ENCODE peak calls at places on chromosome 18, in four cellular contexts. One of them, this sample, is unnamed.

GRCh38 chr18:8937112-8937641 is 165.3 kb upstream of the NDUFV2 start:
- DNase-seq in HepG2: no peak
- DNase-seq in GM12878: no peak
- DNase-seq in H1: no peak
- DNase-seq in this sample: no peak

GRCh38 chr18:61893304-61893970 is 630 bp upstream of the RNF152 start:
- DNase-seq in HepG2: no peak
- DNase-seq in GM12878: no peak
- DNase-seq in H1: peak; percentile 77
- DNase-seq in this sample: no peak

GRCh38 chr18:45106331-45106774 is 425.7 kb downstream of the SETBP1 start:
- DNase-seq in HepG2: no peak
- DNase-seq in GM12878: peak; percentile 87
- DNase-seq in H1: no peak
- DNase-seq in this sample: no peak

GRCh38 chr18:33833847-33834246 is 255.8 kb downstream of the ASXL3 start:
- DNase-seq in HepG2: no peak
- DNase-seq in GM12878: no peak
- DNase-seq in H1: no peak
- DNase-seq in this sample: no peak

GRCh38 chr18:60601249-60601648 is 228.7 kb upstream of the MC4R start:
- DNase-seq in HepG2: no peak
- DNase-seq in GM12878: no peak
- DNase-seq in H1: no peak
- DNase-seq in this sample: no peak

GRCh38 chr18:61957801-61958516 is 65.2 kb upstream of the RNF152 start:
- DNase-seq in HepG2: no peak
- DNase-seq in GM12878: no peak
- DNase-seq in H1: no peak
- DNase-seq in this sample: no peak

GRCh38 chr18:36095936-36096519 is 28.7 kb upstream of the RPRD1A start:
- DNase-seq in HepG2: peak; percentile 53
- DNase-seq in GM12878: no peak
- DNase-seq in H1: no peak
- DNase-seq in this sample: peak; percentile 20

GRCh38 chr18:72128649-72129048 is 415.5 kb downstream of the CBLN2 start:
- DNase-seq in HepG2: no peak
- DNase-seq in GM12878: no peak
- DNase-seq in H1: no peak
- DNase-seq in this sample: no peak

GRCh38 chr18:49631146-49631866 is 69.4 kb downstream of the LIPG start:
- DNase-seq in HepG2: no peak
- DNase-seq in GM12878: no peak
- DNase-seq in H1: no peak
- DNase-seq in this sample: no peak

GRCh38 chr18:12944724-12945123 is 3.1 kb upstream of the SEH1L start:
- DNase-seq in HepG2: no peak
- DNase-seq in GM12878: no peak
- DNase-seq in H1: no peak
- DNase-seq in this sample: no peak

GRCh38 chr18:10705291-10705690 is 179.5 kb downstream of the NAPG start:
- DNase-seq in HepG2: no peak
- DNase-seq in GM12878: no peak
- DNase-seq in H1: no peak
- DNase-seq in this sample: no peak

GRCh38 chr18:10783941-10784340 is 258.1 kb downstream of the NAPG start:
- DNase-seq in HepG2: no peak
- DNase-seq in GM12878: no peak
- DNase-seq in H1: no peak
- DNase-seq in this sample: no peak

GRCh38 chr18:70380915-70381896 is 92.4 kb downstream of the SOCS6 start:
- DNase-seq in HepG2: peak; percentile 98
- DNase-seq in GM12878: no peak
- DNase-seq in H1: no peak
- DNase-seq in this sample: no peak

GRCh38 chr18:37318360-37319037 is 247.1 kb downstream of the CELF4 start:
- DNase-seq in HepG2: no peak
- DNase-seq in GM12878: no peak
- DNase-seq in H1: no peak
- DNase-seq in this sample: no peak

GRCh38 chr18:57575542-57575941 is 11.0 kb downstream of the FECH start:
- DNase-seq in HepG2: no peak
- DNase-seq in GM12878: no peak
- DNase-seq in H1: no peak
- DNase-seq in this sample: no peak

GRCh38 chr18:23591011-23591410 is 4.7 kb upstream of the NPC1 start:
- DNase-seq in HepG2: no peak
- DNase-seq in GM12878: no peak
- DNase-seq in H1: no peak
- DNase-seq in this sample: no peak

GRCh38 chr18:38458673-38459072 is 893.1 kb upstream of the CELF4 start:
- DNase-seq in HepG2: no peak
- DNase-seq in GM12878: no peak
- DNase-seq in H1: no peak
- DNase-seq in this sample: no peak

GRCh38 chr18:23077493-23078256 is 57.6 kb upstream of the CABLES1 start:
- DNase-seq in HepG2: peak; percentile 75
- DNase-seq in GM12878: no peak
- DNase-seq in H1: no peak
- DNase-seq in this sample: no peak

GRCh38 chr18:35289293-35290069 is 548 bp downstream of the ZSCAN30 start:
- DNase-seq in HepG2: peak; percentile 4
- DNase-seq in GM12878: no peak
- DNase-seq in H1: peak; percentile 50
- DNase-seq in this sample: no peak

GRCh38 chr18:10559566-10560456 is 34.0 kb downstream of the NAPG start:
- DNase-seq in HepG2: no peak
- DNase-seq in GM12878: peak; percentile 25
- DNase-seq in H1: no peak
- DNase-seq in this sample: no peak

GRCh38 chr18:76558881-76559667 is 64.0 kb upstream of the ZNF516 start:
- DNase-seq in HepG2: no peak
- DNase-seq in GM12878: no peak
- DNase-seq in H1: no peak
- DNase-seq in this sample: no peak

GRCh38 chr18:48943736-48944527 is 6.8 kb downstream of the SMAD7 start:
- DNase-seq in HepG2: no peak
- DNase-seq in GM12878: no peak
- DNase-seq in H1: no peak
- DNase-seq in this sample: no peak

GRCh38 chr18:61955644-61956043 is 62.8 kb upstream of the RNF152 start:
- DNase-seq in HepG2: no peak
- DNase-seq in GM12878: peak; percentile 37
- DNase-seq in H1: no peak
- DNase-seq in this sample: no peak

GRCh38 chr18:47793609-47794008 is 136.8 kb downstream of the SMAD2 start:
- DNase-seq in HepG2: no peak
- DNase-seq in GM12878: no peak
- DNase-seq in H1: no peak
- DNase-seq in this sample: no peak

GRCh38 chr18:77208969-77209368 is 40.7 kb upstream of the GALR1 start:
- DNase-seq in HepG2: no peak
- DNase-seq in GM12878: peak; percentile 34
- DNase-seq in H1: no peak
- DNase-seq in this sample: no peak

GRCh38 chr18:9647496-9648323 is 33.4 kb upstream of the PPP4R1 start:
- DNase-seq in HepG2: peak; percentile 54
- DNase-seq in GM12878: peak; percentile 21
- DNase-seq in H1: no peak
- DNase-seq in this sample: no peak

GRCh38 chr18:48290162-48290926 is 118.8 kb downstream of the ZBTB7C start:
- DNase-seq in HepG2: no peak
- DNase-seq in GM12878: no peak
- DNase-seq in H1: peak; percentile 45
- DNase-seq in this sample: no peak

GRCh38 chr18:44816449-44816848 is 135.8 kb downstream of the SETBP1 start:
- DNase-seq in HepG2: no peak
- DNase-seq in GM12878: no peak
- DNase-seq in H1: no peak
- DNase-seq in this sample: no peak

GRCh38 chr18:23964282-23965238 is 50.0 kb upstream of the TTC39C start:
- DNase-seq in HepG2: no peak
- DNase-seq in GM12878: no peak
- DNase-seq in H1: peak; percentile 45
- DNase-seq in this sample: no peak

GRCh38 chr18:22912835-22913234 is 20.3 kb upstream of the RBBP8 start:
- DNase-seq in HepG2: no peak
- DNase-seq in GM12878: no peak
- DNase-seq in H1: no peak
- DNase-seq in this sample: no peak

GRCh38 chr18:415627-416612 is 84.6 kb downstream of the COLEC12 start:
- DNase-seq in HepG2: no peak
- DNase-seq in GM12878: no peak
- DNase-seq in H1: no peak
- DNase-seq in this sample: no peak

GRCh38 chr18:36298113-36298701 is 694 bp downstream of the FHOD3 start:
- DNase-seq in HepG2: no peak
- DNase-seq in GM12878: no peak
- DNase-seq in H1: peak; percentile 77
- DNase-seq in this sample: no peak

GRCh38 chr18:46920067-46920466 is 2.7 kb downstream of the KATNAL2 start:
- DNase-seq in HepG2: no peak
- DNase-seq in GM12878: no peak
- DNase-seq in H1: no peak
- DNase-seq in this sample: no peak

GRCh38 chr18:29078272-29078671 is 901.3 kb upstream of the CDH2 start:
- DNase-seq in HepG2: no peak
- DNase-seq in GM12878: no peak
- DNase-seq in H1: no peak
- DNase-seq in this sample: no peak

GRCh38 chr18:35749701-35750100 is 168.2 kb downstream of the GALNT1 start:
- DNase-seq in HepG2: no peak
- DNase-seq in GM12878: no peak
- DNase-seq in H1: no peak
- DNase-seq in this sample: no peak

GRCh38 chr18:52636536-52636935 is 296.5 kb downstream of the DCC start:
- DNase-seq in HepG2: peak; percentile 1
- DNase-seq in GM12878: no peak
- DNase-seq in H1: peak; percentile 69
- DNase-seq in this sample: peak; percentile 3

GRCh38 chr18:11865071-11865470 is 13.9 kb downstream of the CHMP1B start:
- DNase-seq in HepG2: no peak
- DNase-seq in GM12878: no peak
- DNase-seq in H1: no peak
- DNase-seq in this sample: no peak
- H3K9me3 ChIP-seq in HepG2: no peaks in the 10 kb centered on the region
- H3K9me3 ChIP-seq in GM12878: no peaks in the 10 kb centered on the region
- H3K9me3 ChIP-seq in H1: no peaks in the 10 kb centered on the region
- H3K9me3 ChIP-seq in this sample: no peaks in the 10 kb centered on the region

GRCh38 chr18:55491606-55492005 is 96.4 kb downstream of the TCF4 start:
- DNase-seq in HepG2: no peak
- DNase-seq in GM12878: no peak
- DNase-seq in H1: no peak
- DNase-seq in this sample: no peak
- TF ChIP-seq SUZ12 in HepG2: no peak
- TF ChIP-seq SUZ12 in GM12878: no peak
- TF ChIP-seq SUZ12 in H1: no peak
- TF ChIP-seq SUZ12 in this sample: no peak

DNA sequence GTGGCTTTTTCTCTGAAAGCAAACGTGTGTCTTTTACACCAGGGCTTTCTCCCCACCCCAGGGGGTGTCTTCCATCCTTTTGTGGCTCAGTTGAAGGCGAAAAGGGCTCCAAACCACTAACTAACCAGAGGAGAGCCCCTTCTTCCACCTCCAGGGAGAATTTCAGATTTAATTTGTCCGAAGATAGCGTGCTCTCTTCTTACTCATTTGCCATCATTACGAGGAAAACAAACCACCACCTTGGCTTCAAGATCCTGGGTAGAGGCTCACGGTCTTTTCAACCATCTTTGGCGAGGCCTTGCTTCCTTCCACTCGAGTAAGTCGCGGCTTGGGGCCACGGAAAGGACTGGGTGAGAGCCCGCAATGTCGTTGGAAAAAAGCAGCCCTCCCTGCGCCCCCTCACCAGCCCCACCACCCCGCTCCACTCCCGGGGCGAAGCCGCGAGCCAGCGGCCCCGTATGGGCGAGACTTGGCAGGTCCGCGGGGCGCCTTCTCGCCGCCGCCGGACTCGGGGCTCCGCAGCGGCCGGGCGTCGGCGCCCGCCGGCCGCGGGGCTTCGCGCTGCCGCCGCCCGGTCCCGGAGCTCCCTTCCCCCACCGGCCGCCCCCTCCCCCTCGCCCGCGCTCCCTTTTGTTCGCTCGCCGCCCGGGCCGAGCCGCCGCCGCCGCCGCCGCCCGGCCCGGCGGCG is 1.7 kb upstream of the ZNF532 start:
- DNase-seq in HepG2: no peak
- DNase-seq in GM12878: no peak
- DNase-seq in H1: peak; percentile 64
- DNase-seq in this sample: no peak
- H3K9ac ChIP-seq in HepG2: no peak overlapping the region
- H3K9ac ChIP-seq in GM12878: peak overlapping the region; percentile 76
- H3K9ac ChIP-seq in H1: peak overlapping the region; percentile 99
- H3K9ac ChIP-seq in this sample: peak overlapping the region; percentile 87

DNA sequence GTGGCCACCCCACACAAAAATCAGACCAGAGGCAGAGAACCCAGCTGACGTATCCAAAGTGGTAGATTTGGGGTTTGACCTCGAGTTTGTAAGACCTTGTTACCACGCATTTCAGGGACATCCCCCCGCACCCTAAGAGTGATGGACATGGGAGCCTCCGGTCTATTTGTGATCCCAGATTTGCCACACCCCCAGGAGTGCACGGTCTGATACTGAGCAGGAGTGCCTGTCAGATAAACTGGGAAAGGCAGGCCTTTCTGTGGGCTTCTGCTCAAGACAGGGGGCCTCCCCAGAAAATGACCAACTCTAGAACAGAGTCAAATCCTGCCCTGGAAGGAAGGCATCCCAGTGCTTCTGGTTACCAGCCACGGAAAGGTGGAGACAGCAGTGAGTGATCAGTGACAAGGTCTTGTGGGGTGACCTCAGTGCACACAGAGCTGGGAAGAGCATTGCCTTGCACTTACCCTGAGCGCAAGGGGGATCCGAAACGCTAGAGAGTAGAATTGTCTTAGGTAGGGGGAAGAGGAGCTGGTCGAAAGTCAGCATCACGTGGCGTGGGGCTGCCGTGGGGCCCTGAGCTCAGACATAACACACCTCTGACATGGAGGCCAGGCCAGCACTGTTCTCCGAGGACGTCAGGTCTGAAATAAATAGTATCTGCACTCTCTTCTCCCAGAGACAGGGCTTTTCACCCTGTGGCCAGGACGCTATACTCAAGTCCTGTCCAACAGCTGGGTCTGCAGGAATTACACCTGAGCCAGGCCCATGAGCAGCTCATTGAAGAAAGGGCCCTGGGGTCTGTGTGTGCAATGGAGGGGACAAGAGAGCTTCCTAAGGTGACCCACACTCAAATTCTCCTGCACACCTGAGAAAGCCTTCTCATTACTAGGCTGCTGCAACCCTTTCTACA is 242.4 kb upstream of the SALL3 start:
- DNase-seq in HepG2: no peak
- DNase-seq in GM12878: no peak
- DNase-seq in H1: no peak
- DNase-seq in this sample: no peak
- H3K9me3 ChIP-seq in HepG2: no peaks in the 10 kb centered on the region
- H3K9me3 ChIP-seq in GM12878: no peaks in the 10 kb centered on the region
- H3K9me3 ChIP-seq in H1: no peaks in the 10 kb centered on the region
- H3K9me3 ChIP-seq in this sample: no peaks in the 10 kb centered on the region

GRCh38 chr18:59272971-59273935 is at the start of gene RAX:
- DNase-seq in HepG2: no peak
- DNase-seq in GM12878: no peak
- DNase-seq in H1: peak; percentile 95
- DNase-seq in this sample: no peak
- TF ChIP-seq SUZ12 in HepG2: no peak
- TF ChIP-seq SUZ12 in GM12878: peak; percentile 35
- TF ChIP-seq SUZ12 in H1: no peak
- TF ChIP-seq SUZ12 in this sample: no peak